ENCODE peak calls at places on chromosomes 11 and 22, in seven cellular contexts. A is kidney glomerular epithelial cell; O is NAMALWA; P is activated naive CD8-positive, alpha-beta T cell treated with anti-CD3 and anti-CD28 coated beads, Interleukin-2, amount 10 ng/mL, durations not matched to agents 7 days and 5 days; B is sigmoid colon; S is kidney tubule cell; K is stimulated activated effector memory CD8-positive, alpha-beta T cell treated with anti-CD3 and anti-CD28 coated beads, Interleukin-12 subunit alpha, Interleukin-12 subunit beta, amount 100 ng/mL, for 72 hours. W is an unnamed sample.

GRCh38 chr22:26658671-26659478 is 1.5 kb downstream of the MIAT start:
- DNase-seq in A (peak), K (peak), B (no peak), O (peak), P (peak), S (peak), W (peak)

GRCh38 chr11:57131080-57131790 is 50.5 kb upstream of the LRRC55 start:
- DNase-seq in S (peak), K (no peak), A (peak), O (peak), B (no peak), P (no peak), W (peak)

GRCh38 chr11:100739636-100740035 is 52.5 kb downstream of the ARHGAP42 start:
- DNase-seq in A (peak), O (no peak), B (no peak), S (peak), K (no peak), P (no peak), W (no peak)

GRCh38 chr22:24086310-24086709 is 75.2 kb downstream of the CABIN1 start:
- DNase-seq in K (no peak), A (no peak), S (no peak), O (no peak), P (no peak), B (peak), W (no peak)

GRCh38 chr11:95230054-95231034 is 658 bp downstream of the SESN3 start:
- DNase-seq in S (peak), A (no peak), B (peak), O (peak), P (peak), K (peak), W (peak)

GRCh38 chr11:3614742-3615171 is 27.0 kb downstream of the ART5 start:
- DNase-seq in S (peak), K (peak), B (no peak), O (no peak), A (no peak), P (no peak), W (peak)

GRCh38 chr11:130873766-130874165 is 42.5 kb downstream of the SNX19 start:
- DNase-seq in S (peak), B (no peak), O (no peak), A (peak), K (no peak), P (no peak), W (peak)

GRCh38 chr11:77068461-77069335 is 1.9 kb downstream of the CAPN5 start:
- DNase-seq in B (peak), K (no peak), P (no peak), S (no peak), A (no peak), O (no peak), W (no peak)

GRCh38 chr22:20494978-20495860 is at the start of gene KLHL22:
- DNase-seq in S (peak), O (peak), B (peak), P (no peak), A (peak), K (peak), W (peak)

W was measured in mammary epithelial cell.